ENCODE peak calls at places on chromosome 13, in five cellular contexts. One of them, this sample, is unnamed.
A peak's percentile ranks its signal among the peaks of the same experiment; 100 is the strongest.

GRCh38 chr13:48626077-48626449 is 27.7 kb upstream of the CYSLTR2 start:
- DNase-seq in NCI-H82: no peak
- DNase-seq in A673: no peak
- DNase-seq in ACHN: peak; percentile 18
- DNase-seq in keratinocyte: no peak
- DNase-seq in this sample: no peak

GRCh38 chr13:34591801-34592454 is 350.1 kb upstream of the NBEA start:
- DNase-seq in NCI-H82: no peak
- DNase-seq in A673: no peak
- DNase-seq in ACHN: no peak
- DNase-seq in keratinocyte: no peak
- DNase-seq in this sample: no peak

GRCh38 chr13:22945321-22946226 is 235.2 kb upstream of the SGCG start:
- DNase-seq in NCI-H82: peak; percentile 39
- DNase-seq in A673: no peak
- DNase-seq in ACHN: no peak
- DNase-seq in keratinocyte: no peak
- DNase-seq in this sample: peak; percentile 40

GRCh38 chr13:33676700-33677048 is 141.3 kb upstream of the RFC3 start:
- DNase-seq in NCI-H82: peak; percentile 89
- DNase-seq in A673: peak; percentile 52
- DNase-seq in ACHN: peak; percentile 30
- DNase-seq in keratinocyte: no peak
- DNase-seq in this sample: peak; percentile 47

GRCh38 chr13:28333204-28333900 is 161.6 kb downstream of the FLT1 start:
- DNase-seq in NCI-H82: no peak
- DNase-seq in A673: no peak
- DNase-seq in ACHN: no peak
- DNase-seq in keratinocyte: no peak
- DNase-seq in this sample: no peak

GRCh38 chr13:74647211-74647610 is 513.0 kb upstream of the KLF12 start:
- DNase-seq in NCI-H82: no peak
- DNase-seq in A673: no peak
- DNase-seq in ACHN: no peak
- DNase-seq in keratinocyte: no peak
- DNase-seq in this sample: no peak

GRCh38 chr13:49585220-49586157 is at the start of gene RCBTB1:
- DNase-seq in NCI-H82: peak; percentile 87
- DNase-seq in A673: peak; percentile 77
- DNase-seq in ACHN: peak; percentile 58
- DNase-seq in keratinocyte: no peak
- DNase-seq in this sample: peak; percentile 93

GRCh38 chr13:110915874-110916670 is 1.2 kb upstream of the ANKRD10 start:
- DNase-seq in NCI-H82: no peak
- DNase-seq in A673: no peak
- DNase-seq in ACHN: no peak
- DNase-seq in keratinocyte: no peak
- DNase-seq in this sample: no peak